ENCODE peak calls at places on chromosomes 12 and 14, in five cellular contexts. H, I, M, G and L are unnamed samples.
A peak's percentile ranks its signal among the peaks of the same experiment; 100 is the strongest.

GRCh38 chr12:5433081-5433839 is 1.4 kb downstream of the NTF3 start:
- DNase-seq in H (no peak), G (no peak), M (no peak), I (peak; percentile 66), L (no peak)

GRCh38 chr14:24665440-24665991 is 31.5 kb upstream of the GZMB start:
- DNase-seq in M (no peak), H (peak; percentile 17), I (no peak), G (no peak), L (peak; percentile 41)

GRCh38 chr14:104249092-104249491 is 110.7 kb downstream of the KIF26A start:
- DNase-seq in I (no peak), M (peak; percentile 37), H (no peak), G (no peak), L (no peak)

GRCh38 chr14:92352158-92352985 is 29.4 kb downstream of the SLC24A4 start:
- DNase-seq in M (no peak), I (no peak), H (peak; percentile 62), G (peak; percentile 28), L (no peak)

GRCh38 chr12:119229837-119230236 is 51.1 kb downstream of the HSPB8 start:
- DNase-seq in G (peak; percentile 58), I (peak; percentile 69), H (peak; percentile 28), M (no peak), L (no peak)

GRCh38 chr12:85781751-85782150 is 54.5 kb downstream of the RASSF9 start:
- DNase-seq in G (no peak), H (no peak), I (no peak), M (no peak), L (no peak)

GRCh38 chr12:7609480-7609879 is 56.2 kb downstream of the APOBEC1 start:
- DNase-seq in G (no peak), H (no peak), I (no peak), M (no peak), L (no peak)

GRCh38 chr12:95538656-95539055 is 12.6 kb downstream of the USP44 start:
- DNase-seq in H (no peak), I (no peak), M (no peak), G (no peak), L (no peak)

GRCh38 chr14:56976211-56976610 is 165.9 kb upstream of the OTX2 start:
- DNase-seq in G (no peak), M (no peak), H (no peak), I (no peak), L (no peak)

GRCh38 chr12:67512061-67512460 is 136.5 kb upstream of the DYRK2 start:
- DNase-seq in G (no peak), M (no peak), I (no peak), H (no peak), L (no peak)

GRCh38 chr12:124236651-124237050 is 58.2 kb upstream of the RFLNA start:
- DNase-seq in G (no peak), M (no peak), I (no peak), H (no peak), L (no peak)

GRCh38 chr12:94941440-94941862 is 62.0 kb downstream of the NDUFA12 start:
- DNase-seq in G (no peak), M (no peak), H (peak; percentile 20), I (peak; percentile 35), L (peak; percentile 58)

GRCh38 chr12:78540621-78541336 is 323.8 kb upstream of the SYT1 start:
- DNase-seq in M (no peak), G (no peak), I (no peak), H (no peak), L (no peak)

GRCh38 chr12:54424232-54424631 is 5.2 kb upstream of the ITGA5 start:
- DNase-seq in G (no peak), H (no peak), M (no peak), I (no peak), L (no peak)

GRCh38 chr12:92469837-92470236 is 233.0 kb upstream of the PLEKHG7 start:
- DNase-seq in H (no peak), G (no peak), M (no peak), I (peak; percentile 23), L (no peak)

GRCh38 chr12:25130741-25131188 is 64.2 kb downstream of the DNAI7 start:
- DNase-seq in I (peak; percentile 66), G (no peak), M (no peak), H (peak; percentile 41), L (no peak)

GRCh38 chr14:32012062-32012461 is 65.0 kb upstream of the ARHGAP5 start:
- DNase-seq in H (no peak), M (no peak), I (no peak), G (no peak), L (no peak)

GRCh38 chr12:88420460-88420859 is 159.8 kb downstream of the KITLG start:
- DNase-seq in I (no peak), G (no peak), H (no peak), M (no peak), L (no peak)

GRCh38 chr12:116236148-116236731 is 41.3 kb downstream of the MED13L start:
- DNase-seq in G (peak; percentile 36), H (peak; percentile 42), M (no peak), I (peak; percentile 60), L (peak; percentile 40)

GRCh38 chr12:10584415-10584814 is 29.0 kb downstream of the MAGOHB start:
- DNase-seq in H (no peak), M (no peak), G (no peak), I (no peak), L (no peak)

GRCh38 chr12:94082690-94083089 is 65.7 kb upstream of the PLXNC1 start:
- DNase-seq in H (no peak), M (no peak), I (no peak), G (no peak), L (no peak)

GRCh38 chr12:105967038-105967776 is 171.5 kb downstream of the NUAK1 start:
- DNase-seq in I (no peak), G (no peak), H (no peak), M (no peak), L (no peak)

GRCh38 chr12:77979597-77980250 is 149.0 kb downstream of the NAV3 start:
- DNase-seq in M (no peak), G (no peak), H (no peak), I (no peak), L (no peak)

GRCh38 chr14:52863339-52863700 is 71.9 kb upstream of the GNPNAT1 start:
- DNase-seq in M (no peak), G (no peak), H (no peak), I (no peak), L (no peak)

GRCh38 chr14:97137705-97138104 is 340.5 kb downstream of the VRK1 start:
- DNase-seq in M (no peak), I (no peak), H (no peak), G (no peak), L (no peak)

GRCh38 chr14:57383125-57383524 is 7.3 kb upstream of the NAA30 start:
- DNase-seq in H (no peak), M (no peak), G (no peak), I (no peak), L (no peak)

GRCh38 chr12:77120695-77121094 is 55.3 kb upstream of the E2F7 start:
- DNase-seq in M (no peak), I (no peak), H (no peak), G (no peak), L (no peak)

GRCh38 chr12:53221203-53222076 is 10.6 kb downstream of the RARG start:
- DNase-seq in I (peak; percentile 93), M (peak; percentile 89), G (peak; percentile 69), H (peak; percentile 85), L (peak; percentile 64)
- TF ChIP-seq CTCF in I (peak; percentile 30), M (no peak), G (no peak), H (peak; percentile 40), L (no peak)

GRCh38 chr12:121232163-121232562 is 22.2 kb downstream of the P2RX4 start:
- DNase-seq in H (no peak), M (no peak), G (no peak), I (no peak), L (no peak)

GRCh38 chr12:121237415-121237814 is 27.5 kb downstream of the P2RX4 start:
- DNase-seq in I (no peak), M (no peak), H (no peak), G (no peak), L (no peak)

GRCh38 chr12:121230538-121230907 is 20.6 kb downstream of the P2RX4 start:
- DNase-seq in H (no peak), M (no peak), I (no peak), G (no peak), L (no peak)

GRCh38 chr12:121232977-121233627 is 23.2 kb downstream of the P2RX4 start:
- DNase-seq in G (no peak), M (no peak), I (no peak), H (no peak), L (no peak)

DNA sequence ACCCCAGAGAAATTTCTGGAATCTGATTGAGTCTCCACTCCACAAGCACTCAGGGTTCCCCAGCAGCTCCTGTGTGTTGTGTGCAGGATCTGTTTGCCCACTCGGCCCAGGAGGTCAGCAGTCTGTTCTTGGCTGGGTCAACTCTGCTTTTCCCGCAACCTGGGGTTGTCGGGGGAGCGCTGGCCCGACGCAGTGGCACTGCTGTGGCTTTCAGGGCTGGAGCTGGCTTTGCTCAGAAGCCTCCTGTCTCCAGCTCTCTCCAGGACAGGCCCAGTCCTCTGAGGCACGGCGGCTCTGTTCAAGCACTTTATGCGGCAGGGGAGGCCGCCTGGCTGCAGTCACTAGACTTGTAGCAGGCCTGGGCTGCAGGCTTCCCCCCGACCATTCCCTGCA is 23.7 kb downstream of the P2RX4 start:
- DNase-seq in G (no peak), H (no peak), M (no peak), I (no peak), L (no peak)
- TF ChIP-seq CTCF in G (no peak), H (no peak), M (no peak), I (no peak), L (no peak)

GRCh38 chr12:44817687-44818086 is 58.4 kb downstream of the NELL2 start:
- DNase-seq in G (no peak), H (no peak), I (no peak), M (no peak), L (no peak)

GRCh38 chr12:44816446-44817017 is 59.6 kb downstream of the NELL2 start:
- DNase-seq in G (no peak), M (no peak), H (no peak), I (peak; percentile 29), L (no peak)

DNA sequence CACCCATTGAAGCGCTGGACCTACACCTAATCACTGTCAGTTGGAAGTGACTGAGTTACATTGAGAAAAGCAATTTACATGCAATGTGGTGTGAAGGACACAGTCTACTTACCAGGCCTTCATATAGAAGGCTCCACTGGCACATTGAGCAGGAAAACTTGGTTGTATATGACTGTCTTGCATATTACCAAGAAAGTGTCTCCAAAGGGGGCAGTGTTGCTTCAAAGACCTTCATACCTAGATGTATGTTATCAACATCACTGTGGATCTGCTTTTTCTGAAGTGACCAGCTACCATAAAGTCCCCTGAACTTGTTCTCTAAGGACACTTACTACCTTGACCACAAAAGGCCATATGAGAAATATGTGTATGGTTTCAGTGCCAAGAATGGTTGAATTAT is 64.1 kb downstream of the NELL2 start:
- DNase-seq in H (no peak), M (no peak), I (peak; percentile 16), G (no peak), L (no peak)
- TF ChIP-seq CTCF in H (peak; percentile 40), M (no peak), I (no peak), G (peak; percentile 15), L (peak; percentile 23)

GRCh38 chr14:63510538-63510937 is 32.6 kb downstream of the PPP2R5E start:
- DNase-seq in H (peak; percentile 73), M (no peak), G (no peak), I (no peak), L (no peak)

GRCh38 chr14:63504628-63505027 is 38.5 kb downstream of the PPP2R5E start:
- DNase-seq in I (no peak), G (no peak), M (no peak), H (no peak), L (no peak)

GRCh38 chr14:63512861-63513260 is 30.3 kb downstream of the PPP2R5E start:
- DNase-seq in I (no peak), H (peak; percentile 46), G (no peak), M (no peak), L (no peak)

GRCh38 chr14:63513756-63514155 is 29.4 kb downstream of the PPP2R5E start:
- DNase-seq in G (no peak), M (no peak), H (no peak), I (no peak), L (no peak)

GRCh38 chr14:63508033-63508432 is 35.1 kb downstream of the PPP2R5E start:
- DNase-seq in M (no peak), G (no peak), I (no peak), H (no peak), L (no peak)
- TF ChIP-seq CTCF in M (no peak), G (no peak), I (no peak), H (no peak), L (no peak)